ENCODE peak calls at places on chromosomes 2 and 18, in ten cellular contexts. One of them, this sample, is unnamed.

GRCh38 chr18:40355701-40356100 is 1599.3 kb upstream of the PIK3C3 start:
- DNase-seq in SJCRH30: no peak
- DNase-seq in sigmoid colon: no peak
- DNase-seq in tibial nerve: no peak
- DNase-seq in astrocyte: peak; percentile 23
- DNase-seq in SJSA1: no peak
- DNase-seq in Peyer's patch: no peak
- DNase-seq in psoas muscle: no peak
- DNase-seq in body of pancreas: no peak
- DNase-seq in right lobe of liver: no peak
- DNase-seq in this sample: no peak

GRCh38 chr2:240947176-240947575 is 41.0 kb downstream of the CROCC2 start:
- DNase-seq in tibial nerve: no peak
- DNase-seq in sigmoid colon: peak; percentile 13
- DNase-seq in body of pancreas: no peak
- DNase-seq in astrocyte: no peak
- DNase-seq in SJCRH30: no peak
- DNase-seq in SJSA1: no peak
- DNase-seq in psoas muscle: no peak
- DNase-seq in right lobe of liver: no peak
- DNase-seq in Peyer's patch: no peak
- DNase-seq in this sample: no peak

GRCh38 chr2:208657468-208657867 is 250.9 kb downstream of the PTH2R start:
- DNase-seq in SJSA1: no peak
- DNase-seq in SJCRH30: peak; percentile 6
- DNase-seq in Peyer's patch: no peak
- DNase-seq in sigmoid colon: no peak
- DNase-seq in psoas muscle: no peak
- DNase-seq in right lobe of liver: no peak
- DNase-seq in tibial nerve: no peak
- DNase-seq in body of pancreas: no peak
- DNase-seq in astrocyte: no peak
- DNase-seq in this sample: no peak

GRCh38 chr2:150591901-150592300 is 104.4 kb upstream of the RND3 start:
- DNase-seq in psoas muscle: no peak
- DNase-seq in SJCRH30: no peak
- DNase-seq in astrocyte: peak; percentile 39
- DNase-seq in tibial nerve: no peak
- DNase-seq in right lobe of liver: no peak
- DNase-seq in body of pancreas: no peak
- DNase-seq in sigmoid colon: no peak
- DNase-seq in SJSA1: peak; percentile 46
- DNase-seq in Peyer's patch: no peak
- DNase-seq in this sample: no peak

GRCh38 chr2:72205546-72205863 is 57.8 kb upstream of the CYP26B1 start:
- DNase-seq in tibial nerve: no peak
- DNase-seq in right lobe of liver: no peak
- DNase-seq in body of pancreas: no peak
- DNase-seq in SJSA1: no peak
- DNase-seq in psoas muscle: no peak
- DNase-seq in sigmoid colon: no peak
- DNase-seq in SJCRH30: peak; percentile 19
- DNase-seq in Peyer's patch: peak; percentile 71
- DNase-seq in astrocyte: no peak
- DNase-seq in this sample: no peak

GRCh38 chr2:127107622-127107999 is 657 bp upstream of the BIN1 start:
- DNase-seq in astrocyte: peak; percentile 33
- DNase-seq in Peyer's patch: peak; percentile 54
- DNase-seq in body of pancreas: peak; percentile 30
- DNase-seq in sigmoid colon: peak; percentile 62
- DNase-seq in SJCRH30: no peak
- DNase-seq in right lobe of liver: no peak
- DNase-seq in SJSA1: no peak
- DNase-seq in psoas muscle: no peak
- DNase-seq in tibial nerve: no peak
- DNase-seq in this sample: no peak

GRCh38 chr18:44826418-44827259 is 146.0 kb downstream of the SETBP1 start:
- DNase-seq in right lobe of liver: peak; percentile 69
- DNase-seq in astrocyte: peak; percentile 97
- DNase-seq in tibial nerve: peak; percentile 71
- DNase-seq in SJCRH30: peak; percentile 67
- DNase-seq in body of pancreas: peak; percentile 89
- DNase-seq in sigmoid colon: peak; percentile 95
- DNase-seq in SJSA1: peak; percentile 93
- DNase-seq in Peyer's patch: peak; percentile 75
- DNase-seq in psoas muscle: peak; percentile 63
- DNase-seq in this sample: peak; percentile 15

GRCh38 chr2:62382122-62382521 is 123.9 kb downstream of the TMEM17 start:
- DNase-seq in SJSA1: no peak
- DNase-seq in sigmoid colon: no peak
- DNase-seq in tibial nerve: no peak
- DNase-seq in psoas muscle: no peak
- DNase-seq in right lobe of liver: no peak
- DNase-seq in body of pancreas: no peak
- DNase-seq in Peyer's patch: no peak
- DNase-seq in astrocyte: no peak
- DNase-seq in SJCRH30: no peak
- DNase-seq in this sample: no peak

GRCh38 chr18:7116001-7116831 is 1.4 kb downstream of the LAMA1 start:
- DNase-seq in right lobe of liver: no peak
- DNase-seq in SJSA1: peak; percentile 16
- DNase-seq in tibial nerve: no peak
- DNase-seq in psoas muscle: no peak
- DNase-seq in SJCRH30: peak; percentile 10
- DNase-seq in astrocyte: peak; percentile 26
- DNase-seq in Peyer's patch: no peak
- DNase-seq in sigmoid colon: no peak
- DNase-seq in body of pancreas: no peak
- DNase-seq in this sample: no peak

GRCh38 chr2:5389740-5390139 is 302.4 kb upstream of the SOX11 start:
- DNase-seq in psoas muscle: no peak
- DNase-seq in body of pancreas: no peak
- DNase-seq in right lobe of liver: no peak
- DNase-seq in SJCRH30: no peak
- DNase-seq in SJSA1: no peak
- DNase-seq in Peyer's patch: no peak
- DNase-seq in astrocyte: no peak
- DNase-seq in sigmoid colon: no peak
- DNase-seq in tibial nerve: no peak
- DNase-seq in this sample: no peak

GRCh38 chr2:16335947-16336346 is 329.7 kb downstream of the CYRIA start:
- DNase-seq in sigmoid colon: no peak
- DNase-seq in tibial nerve: no peak
- DNase-seq in SJCRH30: no peak
- DNase-seq in astrocyte: no peak
- DNase-seq in SJSA1: no peak
- DNase-seq in body of pancreas: no peak
- DNase-seq in right lobe of liver: no peak
- DNase-seq in Peyer's patch: no peak
- DNase-seq in psoas muscle: no peak
- DNase-seq in this sample: no peak

GRCh38 chr2:191626497-191627151 is 51.3 kb upstream of the NABP1 start:
- DNase-seq in SJSA1: peak; percentile 58
- DNase-seq in body of pancreas: no peak
- DNase-seq in Peyer's patch: no peak
- DNase-seq in psoas muscle: no peak
- DNase-seq in astrocyte: peak; percentile 86
- DNase-seq in sigmoid colon: no peak
- DNase-seq in tibial nerve: no peak
- DNase-seq in SJCRH30: no peak
- DNase-seq in right lobe of liver: no peak
- DNase-seq in this sample: no peak

GRCh38 chr2:155944209-155944608 is 388.3 kb downstream of the NR4A2 start:
- DNase-seq in sigmoid colon: no peak
- DNase-seq in SJSA1: no peak
- DNase-seq in astrocyte: peak; percentile 1
- DNase-seq in Peyer's patch: no peak
- DNase-seq in body of pancreas: no peak
- DNase-seq in SJCRH30: no peak
- DNase-seq in tibial nerve: no peak
- DNase-seq in psoas muscle: no peak
- DNase-seq in right lobe of liver: no peak
- DNase-seq in this sample: no peak

GRCh38 chr2:117835990-117836760 is 21.7 kb downstream of the DDX18 start:
- DNase-seq in body of pancreas: peak; percentile 85
- DNase-seq in SJSA1: peak; percentile 62
- DNase-seq in right lobe of liver: peak; percentile 87
- DNase-seq in psoas muscle: peak; percentile 90
- DNase-seq in Peyer's patch: peak; percentile 87
- DNase-seq in sigmoid colon: peak; percentile 91
- DNase-seq in astrocyte: peak; percentile 57
- DNase-seq in tibial nerve: peak; percentile 70
- DNase-seq in SJCRH30: peak; percentile 71
- DNase-seq in this sample: peak; percentile 39

GRCh38 chr2:224532931-224533330 is 52.2 kb downstream of the CUL3 start:
- DNase-seq in Peyer's patch: no peak
- DNase-seq in body of pancreas: no peak
- DNase-seq in SJCRH30: no peak
- DNase-seq in astrocyte: no peak
- DNase-seq in right lobe of liver: no peak
- DNase-seq in sigmoid colon: no peak
- DNase-seq in tibial nerve: no peak
- DNase-seq in SJSA1: no peak
- DNase-seq in psoas muscle: no peak
- DNase-seq in this sample: no peak

GRCh38 chr2:26067980-26068507 is 34.2 kb downstream of the RAB10 start:
- DNase-seq in body of pancreas: no peak
- DNase-seq in psoas muscle: no peak
- DNase-seq in right lobe of liver: no peak
- DNase-seq in Peyer's patch: no peak
- DNase-seq in SJSA1: no peak
- DNase-seq in SJCRH30: no peak
- DNase-seq in tibial nerve: no peak
- DNase-seq in astrocyte: no peak
- DNase-seq in sigmoid colon: no peak
- DNase-seq in this sample: no peak

GRCh38 chr2:15892575-15892974 is 47.8 kb upstream of the MYCN start:
- DNase-seq in sigmoid colon: no peak
- DNase-seq in SJCRH30: no peak
- DNase-seq in psoas muscle: no peak
- DNase-seq in tibial nerve: no peak
- DNase-seq in right lobe of liver: no peak
- DNase-seq in astrocyte: no peak
- DNase-seq in Peyer's patch: no peak
- DNase-seq in body of pancreas: no peak
- DNase-seq in SJSA1: no peak
- DNase-seq in this sample: no peak

GRCh38 chr2:203484266-203485112 is 50.6 kb downstream of the RAPH1 start:
- DNase-seq in Peyer's patch: no peak
- DNase-seq in right lobe of liver: no peak
- DNase-seq in tibial nerve: no peak
- DNase-seq in SJCRH30: peak; percentile 56
- DNase-seq in body of pancreas: peak; percentile 60
- DNase-seq in SJSA1: no peak
- DNase-seq in astrocyte: no peak
- DNase-seq in sigmoid colon: no peak
- DNase-seq in psoas muscle: no peak
- DNase-seq in this sample: no peak

DNA sequence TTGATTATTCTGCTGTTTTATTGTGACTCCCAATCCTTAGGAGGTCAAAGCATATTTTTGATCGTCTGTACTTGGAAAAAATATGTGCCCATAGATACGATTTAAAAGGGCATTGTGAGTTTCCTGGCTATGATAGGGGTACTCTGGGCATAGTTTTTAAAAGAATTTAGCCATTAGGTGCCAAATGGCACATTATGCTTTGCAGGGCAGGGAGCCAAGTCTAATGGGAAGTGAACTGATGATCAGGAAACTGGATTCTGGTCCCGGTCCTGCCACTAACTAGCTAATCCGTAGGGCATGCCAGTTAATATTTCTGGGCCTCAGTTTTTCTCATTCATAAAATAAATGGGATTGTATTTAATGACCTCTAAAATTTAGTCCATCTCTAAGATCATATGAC is 189.3 kb downstream of the LTBP1 start:
- DNase-seq in right lobe of liver: no peak
- DNase-seq in tibial nerve: no peak
- DNase-seq in astrocyte: no peak
- DNase-seq in SJSA1: no peak
- DNase-seq in body of pancreas: no peak
- DNase-seq in sigmoid colon: no peak
- DNase-seq in psoas muscle: no peak
- DNase-seq in SJCRH30: peak; percentile 58
- DNase-seq in Peyer's patch: no peak
- DNase-seq in this sample: peak; percentile 79
- H3K4me3 ChIP-seq in right lobe of liver: no peak overlapping the region
- H3K4me3 ChIP-seq in tibial nerve: peak overlapping the region; percentile 4
- H3K4me3 ChIP-seq in astrocyte: peak overlapping the region; percentile 90
- H3K4me3 ChIP-seq in SJSA1: no peak overlapping the region
- H3K4me3 ChIP-seq in body of pancreas: no peak overlapping the region
- H3K4me3 ChIP-seq in sigmoid colon: peak overlapping the region; percentile 53
- H3K4me3 ChIP-seq in psoas muscle: peak overlapping the region; percentile 65
- H3K4me3 ChIP-seq in SJCRH30: peak overlapping the region; percentile 51
- H3K4me3 ChIP-seq in Peyer's patch: no peak overlapping the region
- H3K4me3 ChIP-seq in this sample: peak overlapping the region; percentile 62

GRCh38 chr18:2917255-2918047 is 70.6 kb downstream of the EMILIN2 start:
- DNase-seq in right lobe of liver: no peak
- DNase-seq in SJCRH30: no peak
- DNase-seq in sigmoid colon: no peak
- DNase-seq in Peyer's patch: peak; percentile 65
- DNase-seq in psoas muscle: no peak
- DNase-seq in astrocyte: no peak
- DNase-seq in tibial nerve: no peak
- DNase-seq in body of pancreas: no peak
- DNase-seq in SJSA1: no peak
- DNase-seq in this sample: no peak
- H3K36me3 ChIP-seq in right lobe of liver: peaks cover 40% of the 10 kb centered on the region
- H3K36me3 ChIP-seq in SJCRH30: peaks cover 4% of the 10 kb centered on the region
- H3K36me3 ChIP-seq in sigmoid colon: peaks cover 13% of the 10 kb centered on the region
- H3K36me3 ChIP-seq in Peyer's patch: no peaks in the 10 kb centered on the region
- H3K36me3 ChIP-seq in psoas muscle: peaks cover 36% of the 10 kb centered on the region
- H3K36me3 ChIP-seq in astrocyte: peaks cover 15% of the 10 kb centered on the region
- H3K36me3 ChIP-seq in tibial nerve: peaks cover 17% of the 10 kb centered on the region
- H3K36me3 ChIP-seq in body of pancreas: peaks cover 21% of the 10 kb centered on the region
- H3K36me3 ChIP-seq in SJSA1: peaks cover 88% of the 10 kb centered on the region
- H3K36me3 ChIP-seq in this sample: peaks cover 53% of the 10 kb centered on the region

GRCh38 chr18:36811430-36811829 is 17.4 kb downstream of the TPGS2 start:
- DNase-seq in body of pancreas: no peak
- DNase-seq in SJCRH30: no peak
- DNase-seq in Peyer's patch: no peak
- DNase-seq in psoas muscle: no peak
- DNase-seq in SJSA1: no peak
- DNase-seq in sigmoid colon: peak; percentile 64
- DNase-seq in tibial nerve: no peak
- DNase-seq in right lobe of liver: no peak
- DNase-seq in astrocyte: peak; percentile 48
- DNase-seq in this sample: no peak
- H3K27ac ChIP-seq in body of pancreas: no peak overlapping the region
- H3K27ac ChIP-seq in SJCRH30: no peak overlapping the region
- H3K27ac ChIP-seq in Peyer's patch: no peak overlapping the region
- H3K27ac ChIP-seq in psoas muscle: no peak overlapping the region
- H3K27ac ChIP-seq in SJSA1: no peak overlapping the region
- H3K27ac ChIP-seq in sigmoid colon: peak overlapping the region; percentile 74
- H3K27ac ChIP-seq in tibial nerve: no peak overlapping the region
- H3K27ac ChIP-seq in right lobe of liver: no peak overlapping the region
- H3K27ac ChIP-seq in astrocyte: no peak overlapping the region
- H3K27ac ChIP-seq in this sample: no peak overlapping the region

DNA sequence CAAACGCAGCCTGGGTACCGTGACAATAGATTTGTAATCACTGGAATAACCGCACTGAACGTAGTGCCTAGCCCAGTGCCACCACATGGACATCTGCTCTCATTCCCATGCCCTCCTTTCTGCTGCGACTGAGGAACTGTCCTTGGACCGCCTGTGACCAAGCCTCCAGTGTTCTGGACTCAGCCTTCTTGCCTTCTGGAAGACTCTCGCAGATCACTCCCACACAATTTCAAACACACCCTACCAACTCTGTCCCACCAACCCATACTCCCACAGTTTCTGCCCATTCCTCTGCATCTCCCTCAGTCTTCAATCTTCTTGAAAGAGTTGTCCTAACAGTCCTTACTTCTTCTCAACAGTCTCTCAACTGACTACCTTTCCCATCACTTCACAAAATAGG is 2.1 kb downstream of the RNF149 start:
- DNase-seq in psoas muscle: no peak
- DNase-seq in sigmoid colon: no peak
- DNase-seq in tibial nerve: no peak
- DNase-seq in Peyer's patch: no peak
- DNase-seq in astrocyte: no peak
- DNase-seq in SJCRH30: no peak
- DNase-seq in right lobe of liver: no peak
- DNase-seq in SJSA1: no peak
- DNase-seq in body of pancreas: peak; percentile 57
- DNase-seq in this sample: no peak
- H3K4me3 ChIP-seq in psoas muscle: peak overlapping the region; percentile 83
- H3K4me3 ChIP-seq in sigmoid colon: peak overlapping the region; percentile 93
- H3K4me3 ChIP-seq in tibial nerve: peak overlapping the region; percentile 92
- H3K4me3 ChIP-seq in Peyer's patch: peak overlapping the region; percentile 90
- H3K4me3 ChIP-seq in astrocyte: peak overlapping the region; percentile 75
- H3K4me3 ChIP-seq in SJCRH30: no peak overlapping the region
- H3K4me3 ChIP-seq in right lobe of liver: peak overlapping the region; percentile 94
- H3K4me3 ChIP-seq in SJSA1: peak overlapping the region; percentile 91
- H3K4me3 ChIP-seq in body of pancreas: peak overlapping the region; percentile 73
- H3K4me3 ChIP-seq in this sample: peak overlapping the region; percentile 95

This sample was measured in ascending aorta.